ENCODE peak calls at places on chromosomes 11 and 22, in seven cellular contexts. V is mesendoderm; Q is upper lobe of right lung; T is activated CD8-positive, alpha-beta memory T cell treated with anti-CD3 and anti-CD28 coated beads, Interleukin-2, amount 50 U/mL, for 48 hours; X is sigmoid colon; F is fibroblast of the conjunctiva; S is lower lobe of right lung. B is an unnamed sample.

GRCh38 chr11:27806122-27806521 is 105.9 kb upstream of the BDNF start:
- DNase-seq in F (no peak), V (no peak), T (no peak), S (no peak), Q (no peak), X (no peak), B (no peak)

GRCh38 chr11:131889146-131889577 is 518.7 kb downstream of the NTM start:
- DNase-seq in V (peak), Q (no peak), S (no peak), F (peak), X (no peak), T (no peak), B (no peak)

GRCh38 chr11:72643547-72643946 is 30.7 kb downstream of the PDE2A start:
- DNase-seq in Q (no peak), S (no peak), X (no peak), V (no peak), T (no peak), F (no peak), B (no peak)

GRCh38 chr11:85310479-85310878 is 316.7 kb downstream of the DLG2 start:
- DNase-seq in X (no peak), S (no peak), F (no peak), V (no peak), Q (no peak), T (no peak), B (no peak)

GRCh38 chr11:79013509-79013908 is 427.3 kb downstream of the TENM4 start:
- DNase-seq in X (no peak), F (no peak), T (no peak), Q (no peak), S (no peak), V (no peak), B (no peak)

GRCh38 chr22:25403752-25404471 is 160.6 kb upstream of the GRK3 start:
- DNase-seq in T (no peak), X (peak), V (peak), S (no peak), F (peak), Q (no peak), B (no peak)

GRCh38 chr11:126561327-126561893 is 205.9 kb downstream of the ST3GAL4 start:
- DNase-seq in Q (no peak), F (peak), T (peak), X (no peak), S (no peak), V (peak), B (no peak)

GRCh38 chr22:28043269-28043668 is 124.2 kb upstream of the PITPNB start:
- DNase-seq in T (no peak), F (no peak), X (no peak), S (no peak), Q (no peak), V (peak), B (no peak)

GRCh38 chr11:128903248-128904041 is 12.3 kb downstream of the KCNJ5 start:
- DNase-seq in V (peak), X (no peak), F (no peak), T (no peak), S (peak), Q (peak), B (no peak)

GRCh38 chr11:19444231-19444630 is 203.5 kb upstream of the E2F8 start:
- DNase-seq in S (no peak), T (no peak), F (peak), V (no peak), Q (no peak), X (no peak), B (no peak)

GRCh38 chr11:57214494-57214893 is 22.6 kb downstream of the APLNR start:
- DNase-seq in T (no peak), F (peak), Q (no peak), S (no peak), X (no peak), V (peak), B (no peak)

GRCh38 chr22:36252754-36253522 is at the start of gene APOL1:
- DNase-seq in X (peak), T (no peak), F (no peak), V (no peak), S (no peak), Q (peak), B (no peak)

GRCh38 chr11:93133710-93134109 is 64.1 kb downstream of the SLC36A4 start:
- DNase-seq in T (no peak), S (no peak), Q (no peak), F (no peak), V (no peak), X (no peak), B (no peak)

GRCh38 chr11:109209572-109209971 is 212.4 kb upstream of the C11orf87 start:
- DNase-seq in X (no peak), V (no peak), T (no peak), F (no peak), S (no peak), Q (no peak), B (no peak)

GRCh38 chr11:112085822-112086421 is 634 bp downstream of the TIMM8B start:
- DNase-seq in Q (no peak), F (no peak), X (no peak), S (no peak), T (peak), V (peak), B (no peak)

GRCh38 chr11:62201376-62201775 is 7.1 kb upstream of the SCGB2A1 start:
- DNase-seq in V (no peak), Q (no peak), F (no peak), X (no peak), T (no peak), S (no peak), B (no peak)

GRCh38 chr11:1899100-1899499 is 7.4 kb upstream of the PRR33 start:
- DNase-seq in X (no peak), Q (no peak), S (no peak), V (no peak), F (no peak), T (no peak), B (no peak)

GRCh38 chr11:1202776-1203504 is 19.9 kb upstream of the MUC5B start:
- DNase-seq in S (peak), T (peak), F (peak), V (peak), Q (peak), X (peak), B (peak)